ENCODE peak calls at places on chromosomes 3 and 15, in nine cellular contexts. N is nephron progenitor cell, I is pancreas, D is osteocyte, C is H1, A is transverse colon, Y is omental fat pad, V is spleen, K is RWPE1. W is an unnamed sample.

GRCh38 chr3:131110087-131110486 is 83.4 kb downstream of the NEK11 start:
- DNase-seq in V (no peak), N (no peak), D (no peak), K (peak; percentile 16), C (no peak), Y (no peak), I (no peak), A (no peak), W (no peak)

GRCh38 chr15:63601026-63601726 is 4.0 kb downstream of the FBXL22 start:
- DNase-seq in N (peak; percentile 56), D (no peak), C (peak; percentile 65), Y (no peak), A (peak; percentile 55), I (peak; percentile 64), K (peak; percentile 43), V (peak; percentile 91), W (no peak)

GRCh38 chr3:7964899-7965298 is 536.7 kb upstream of the LMCD1 start:
- DNase-seq in I (no peak), V (no peak), A (no peak), Y (no peak), C (no peak), N (no peak), K (no peak), D (no peak), W (no peak)

GRCh38 chr3:135982404-135982761 is 16.9 kb downstream of the PPP2R3A start:
- DNase-seq in C (no peak), Y (no peak), I (no peak), N (no peak), A (no peak), V (no peak), D (no peak), K (no peak), W (no peak)

GRCh38 chr3:175082631-175083030 is 223.5 kb downstream of the NAALADL2 start:
- DNase-seq in D (no peak), N (no peak), I (no peak), K (no peak), Y (no peak), A (no peak), V (no peak), C (no peak), W (no peak)

GRCh38 chr15:95432878-95433405 is 897.6 kb upstream of the NR2F2 start:
- DNase-seq in N (no peak), K (no peak), C (no peak), D (no peak), V (no peak), Y (no peak), I (no peak), A (no peak), W (no peak)

GRCh38 chr3:51621091-51621892 is 49.8 kb upstream of the TEX264 start:
- DNase-seq in D (no peak), Y (no peak), K (no peak), I (no peak), A (no peak), C (no peak), N (no peak), V (no peak), W (no peak)

GRCh38 chr15:32671339-32672325 is 30.1 kb downstream of the SCG5 start:
- DNase-seq in V (no peak), A (no peak), K (no peak), Y (no peak), C (no peak), N (no peak), I (no peak), D (no peak), W (no peak)

GRCh38 chr15:78149805-78150751 is 916 bp downstream of the IDH3A start:
- DNase-seq in C (no peak), V (no peak), A (no peak), I (no peak), N (no peak), Y (no peak), D (no peak), K (peak; percentile 40), W (no peak)

GRCh38 chr15:69906256-69907185 is 191.2 kb downstream of the TLE3 start:
- DNase-seq in V (no peak), C (no peak), D (no peak), N (no peak), I (no peak), A (no peak), Y (no peak), K (peak; percentile 26), W (no peak)

GRCh38 chr3:66107855-66108254 is 69.1 kb upstream of the MAGI1 start:
- DNase-seq in V (no peak), I (no peak), D (no peak), K (no peak), N (no peak), A (no peak), Y (no peak), C (no peak), W (no peak)

GRCh38 chr3:48178072-48178471 is 10.1 kb downstream of the CDC25A start:
- DNase-seq in V (no peak), Y (no peak), D (no peak), A (no peak), K (no peak), C (no peak), N (no peak), I (no peak), W (no peak)

GRCh38 chr15:34318277-34319079 is 19.1 kb downstream of the SLC12A6 start:
- DNase-seq in I (peak; percentile 41), N (no peak), K (peak; percentile 83), A (peak; percentile 80), C (peak; percentile 51), V (no peak), Y (no peak), D (no peak), W (no peak)

GRCh38 chr3:55405436-55405835 is 81.7 kb downstream of the WNT5A start:
- DNase-seq in Y (no peak), C (peak; percentile 85), A (no peak), K (no peak), N (peak; percentile 29), I (no peak), V (no peak), D (no peak), W (no peak)

GRCh38 chr15:49900036-49900435 is 219.0 kb downstream of the ATP8B4 start:
- DNase-seq in I (no peak), Y (no peak), K (no peak), D (no peak), N (no peak), C (no peak), V (no peak), A (no peak), W (no peak)

GRCh38 chr15:90619939-90620338 is 90.2 kb downstream of the CRTC3 start:
- DNase-seq in Y (no peak), C (no peak), K (no peak), N (no peak), V (no peak), D (no peak), I (no peak), A (no peak), W (no peak)

DNA sequence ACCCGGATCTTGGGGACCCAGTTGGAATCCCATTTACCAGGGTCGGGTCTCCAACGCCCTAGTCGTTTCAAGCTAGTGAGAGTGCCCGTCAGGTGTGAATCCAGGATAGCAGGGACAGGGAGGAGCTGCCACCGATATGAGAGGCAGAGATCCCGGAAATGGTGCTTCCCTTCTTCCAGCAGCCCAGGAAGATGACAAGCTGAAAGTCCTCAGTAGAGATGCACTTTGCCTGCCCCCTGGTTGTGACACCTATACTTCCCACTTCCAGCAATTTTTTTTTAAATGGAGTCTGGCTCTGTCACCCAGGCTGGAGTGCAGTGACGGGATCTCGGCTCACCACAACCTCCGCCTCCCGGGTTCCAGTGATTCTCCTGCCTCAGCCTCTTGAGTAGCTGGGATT is 503.0 kb downstream of the NTRK3 start:
- DNase-seq in V (no peak), C (no peak), I (no peak), N (no peak), K (no peak), A (no peak), D (no peak), Y (no peak), W (no peak)
- TF ChIP-seq CTCF in V (no peak), C (no peak), I (no peak), N (no peak), K (no peak), A (no peak), D (no peak), Y (no peak), W (no peak)

GRCh38 chr15:81256916-81257315 is 60.2 kb downstream of the IL16 start:
- DNase-seq in A (no peak), N (no peak), Y (no peak), I (no peak), C (no peak), V (no peak), K (peak; percentile 57), D (no peak), W (no peak)
- TF ChIP-seq CTCF in A (no peak), N (peak; percentile 34), Y (no peak), I (peak; percentile 19), C (peak; percentile 37), V (peak; percentile 14), K (peak; percentile 81), D (peak; percentile 60), W (peak; percentile 21)

GRCh38 chr3:9935966-9936365 is 2.3 kb downstream of the CRELD1 start:
- DNase-seq in C (no peak), N (no peak), Y (no peak), V (no peak), D (no peak), I (no peak), A (no peak), K (no peak), W (no peak)

GRCh38 chr3:9934993-9935392 is 1.4 kb downstream of the CRELD1 start:
- DNase-seq in V (no peak), A (no peak), Y (no peak), N (no peak), D (no peak), K (no peak), C (no peak), I (no peak), W (no peak)

GRCh38 chr3:9933561-9934234 is at the start of gene CRELD1:
- DNase-seq in I (peak; percentile 98), K (peak; percentile 85), V (peak; percentile 98), C (peak; percentile 98), N (peak; percentile 95), Y (peak; percentile 90), D (peak; percentile 97), A (peak; percentile 98), W (peak; percentile 57)

GRCh38 chr3:9932843-9933560 is 632 bp upstream of the CRELD1 start:
- DNase-seq in V (peak; percentile 98), D (peak; percentile 93), I (peak; percentile 86), Y (peak; percentile 70), A (peak; percentile 89), K (peak; percentile 50), C (peak; percentile 91), N (peak; percentile 79), W (no peak)

DNA sequence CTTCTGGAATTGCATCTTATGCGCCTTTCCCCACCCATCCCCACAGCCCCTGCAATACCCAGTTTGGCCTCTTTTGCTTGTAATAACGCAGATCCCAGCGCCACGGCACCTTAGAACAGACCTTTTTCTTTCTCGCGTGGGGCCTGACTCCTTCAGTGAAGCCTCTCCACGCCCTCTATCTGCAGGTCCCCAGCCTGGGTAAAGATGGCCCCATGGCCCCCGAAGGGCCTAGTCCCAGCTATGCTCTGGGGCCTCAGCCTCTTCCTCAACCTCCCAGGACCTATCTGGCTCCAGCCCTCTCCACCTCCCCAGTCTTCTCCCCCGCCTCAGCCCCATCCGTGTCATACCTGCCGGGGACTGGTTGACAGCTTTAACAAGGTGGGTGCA is 594 bp downstream of the CRELD1 start:
- DNase-seq in Y (no peak), K (no peak), A (no peak), N (peak; percentile 28), V (peak; percentile 82), I (peak; percentile 40), D (no peak), C (no peak), W (no peak)
- TF ChIP-seq CTCF in Y (no peak), K (peak; percentile 15), A (peak; percentile 37), N (no peak), V (peak; percentile 16), I (no peak), D (no peak), C (no peak), W (no peak)

GRCh38 chr3:50580683-50581458 is 11.5 kb downstream of the HEMK1 start:
- DNase-seq in K (no peak), D (no peak), Y (no peak), A (no peak), C (no peak), N (no peak), I (no peak), V (no peak), W (no peak)
- TF ChIP-seq CTCF in K (no peak), D (no peak), Y (no peak), A (no peak), C (no peak), N (no peak), I (no peak), V (peak; percentile 7), W (no peak)